ENCODE peak calls at places on chromosome 15, in eight cellular contexts. One of them, this sample, is unnamed.

GRCh38 chr15:50562735-50563640 is 16.5 kb upstream of the USP50 start:
- DNase-seq in astrocyte of the spinal cord: peak; percentile 48
- DNase-seq in HT-29: no peak
- DNase-seq in non-pigmented ciliary epithelial cell: no peak
- DNase-seq in mesenteric fat pad: no peak
- DNase-seq in activated CD4-positive, alpha-beta memory T cell treated with anti-CD3 and anti-CD28 coated beads, Interleukin-2, amount 10 ng/mL, durations not matched to agents 7 days and 5 days: peak; percentile 23
- DNase-seq in type B pancreatic cell: no peak
- DNase-seq in germinal center: no peak
- DNase-seq in this sample: no peak

GRCh38 chr15:63014578-63014977 is 28.0 kb upstream of the TPM1 start:
- DNase-seq in astrocyte of the spinal cord: no peak
- DNase-seq in HT-29: no peak
- DNase-seq in non-pigmented ciliary epithelial cell: no peak
- DNase-seq in mesenteric fat pad: no peak
- DNase-seq in activated CD4-positive, alpha-beta memory T cell treated with anti-CD3 and anti-CD28 coated beads, Interleukin-2, amount 10 ng/mL, durations not matched to agents 7 days and 5 days: no peak
- DNase-seq in type B pancreatic cell: no peak
- DNase-seq in germinal center: no peak
- DNase-seq in this sample: no peak

GRCh38 chr15:99732711-99733267 is 448 bp downstream of the LYSMD4 start:
- DNase-seq in astrocyte of the spinal cord: no peak
- DNase-seq in HT-29: peak; percentile 33
- DNase-seq in non-pigmented ciliary epithelial cell: no peak
- DNase-seq in mesenteric fat pad: no peak
- DNase-seq in activated CD4-positive, alpha-beta memory T cell treated with anti-CD3 and anti-CD28 coated beads, Interleukin-2, amount 10 ng/mL, durations not matched to agents 7 days and 5 days: no peak
- DNase-seq in type B pancreatic cell: no peak
- DNase-seq in germinal center: no peak
- DNase-seq in this sample: peak; percentile 22

GRCh38 chr15:29126208-29126536 is 143.4 kb downstream of the NSMCE3 start:
- DNase-seq in astrocyte of the spinal cord: no peak
- DNase-seq in HT-29: no peak
- DNase-seq in non-pigmented ciliary epithelial cell: no peak
- DNase-seq in mesenteric fat pad: no peak
- DNase-seq in activated CD4-positive, alpha-beta memory T cell treated with anti-CD3 and anti-CD28 coated beads, Interleukin-2, amount 10 ng/mL, durations not matched to agents 7 days and 5 days: no peak
- DNase-seq in type B pancreatic cell: no peak
- DNase-seq in germinal center: no peak
- DNase-seq in this sample: no peak

GRCh38 chr15:45794768-45795486 is 160.1 kb downstream of the SQOR start:
- DNase-seq in astrocyte of the spinal cord: no peak
- DNase-seq in HT-29: no peak
- DNase-seq in non-pigmented ciliary epithelial cell: no peak
- DNase-seq in mesenteric fat pad: no peak
- DNase-seq in activated CD4-positive, alpha-beta memory T cell treated with anti-CD3 and anti-CD28 coated beads, Interleukin-2, amount 10 ng/mL, durations not matched to agents 7 days and 5 days: no peak
- DNase-seq in type B pancreatic cell: no peak
- DNase-seq in germinal center: no peak
- DNase-seq in this sample: peak; percentile 4

GRCh38 chr15:98866503-98866902 is 141.1 kb downstream of the PGPEP1L start:
- DNase-seq in astrocyte of the spinal cord: peak; percentile 79
- DNase-seq in HT-29: peak; percentile 12
- DNase-seq in non-pigmented ciliary epithelial cell: no peak
- DNase-seq in mesenteric fat pad: no peak
- DNase-seq in activated CD4-positive, alpha-beta memory T cell treated with anti-CD3 and anti-CD28 coated beads, Interleukin-2, amount 10 ng/mL, durations not matched to agents 7 days and 5 days: no peak
- DNase-seq in type B pancreatic cell: no peak
- DNase-seq in germinal center: no peak
- DNase-seq in this sample: peak; percentile 79

GRCh38 chr15:37107071-37107753 is 6.9 kb upstream of the MEIS2 start:
- DNase-seq in astrocyte of the spinal cord: no peak
- DNase-seq in HT-29: no peak
- DNase-seq in non-pigmented ciliary epithelial cell: no peak
- DNase-seq in mesenteric fat pad: no peak
- DNase-seq in activated CD4-positive, alpha-beta memory T cell treated with anti-CD3 and anti-CD28 coated beads, Interleukin-2, amount 10 ng/mL, durations not matched to agents 7 days and 5 days: no peak
- DNase-seq in type B pancreatic cell: no peak
- DNase-seq in germinal center: no peak
- DNase-seq in this sample: no peak

GRCh38 chr15:89129816-89130134 is 41.5 kb downstream of the ABHD2 start:
- DNase-seq in astrocyte of the spinal cord: no peak
- DNase-seq in HT-29: no peak
- DNase-seq in non-pigmented ciliary epithelial cell: no peak
- DNase-seq in mesenteric fat pad: no peak
- DNase-seq in activated CD4-positive, alpha-beta memory T cell treated with anti-CD3 and anti-CD28 coated beads, Interleukin-2, amount 10 ng/mL, durations not matched to agents 7 days and 5 days: no peak
- DNase-seq in type B pancreatic cell: no peak
- DNase-seq in germinal center: no peak
- DNase-seq in this sample: no peak

GRCh38 chr15:58383876-58384275 is 47.9 kb upstream of the LIPC start:
- DNase-seq in astrocyte of the spinal cord: no peak
- DNase-seq in HT-29: no peak
- DNase-seq in non-pigmented ciliary epithelial cell: no peak
- DNase-seq in mesenteric fat pad: no peak
- DNase-seq in activated CD4-positive, alpha-beta memory T cell treated with anti-CD3 and anti-CD28 coated beads, Interleukin-2, amount 10 ng/mL, durations not matched to agents 7 days and 5 days: no peak
- DNase-seq in type B pancreatic cell: no peak
- DNase-seq in germinal center: no peak
- DNase-seq in this sample: no peak

GRCh38 chr15:47415539-47415971 is 301.8 kb upstream of the SEMA6D start:
- DNase-seq in astrocyte of the spinal cord: peak; percentile 34
- DNase-seq in HT-29: no peak
- DNase-seq in non-pigmented ciliary epithelial cell: no peak
- DNase-seq in mesenteric fat pad: no peak
- DNase-seq in activated CD4-positive, alpha-beta memory T cell treated with anti-CD3 and anti-CD28 coated beads, Interleukin-2, amount 10 ng/mL, durations not matched to agents 7 days and 5 days: no peak
- DNase-seq in type B pancreatic cell: no peak
- DNase-seq in germinal center: no peak
- DNase-seq in this sample: peak; percentile 85

This sample was measured in dermis blood vessel endothelial cell.